ENCODE peak calls at places on chromosomes 12 and 14, in eight cellular contexts. P is HT-29, Y is HEK293T, O is upper lobe of right lung, V is kidney epithelial cell, B is NCI-H345, K is NAMALWA, C is T follicular helper cell. L is an unnamed sample.

GRCh38 chr14:76919811-76920571 is 93.8 kb downstream of the LRRC74A start:
- DNase-seq in P (peak), Y (no peak), O (no peak), V (peak), B (peak), K (peak), C (no peak), L (peak)

GRCh38 chr14:74566174-74567125 is 45.6 kb downstream of the LTBP2 start:
- DNase-seq in P (no peak), Y (no peak), O (no peak), V (no peak), B (no peak), K (no peak), C (no peak), L (no peak)

GRCh38 chr14:74663884-74664283 is 49.0 kb downstream of the AREL1 start:
- DNase-seq in P (no peak), Y (no peak), O (no peak), V (no peak), B (no peak), K (no peak), C (no peak), L (no peak)

GRCh38 chr12:79255326-79255725 is 390.8 kb downstream of the SYT1 start:
- DNase-seq in P (no peak), Y (no peak), O (no peak), V (no peak), B (no peak), K (no peak), C (no peak), L (no peak)

GRCh38 chr12:120534703-120535655 is 823 bp downstream of the RNF10 start:
- DNase-seq in P (peak), Y (peak), O (peak), V (peak), B (peak), K (peak), C (peak), L (peak)

GRCh38 chr12:93025145-93026103 is 96.3 kb upstream of the EEA1 start:
- DNase-seq in P (peak), Y (peak), O (no peak), V (peak), B (peak), K (peak), C (no peak), L (peak)

GRCh38 chr14:34610101-34610500 is 19.8 kb downstream of the SNX6 start:
- DNase-seq in P (no peak), Y (no peak), O (no peak), V (no peak), B (no peak), K (no peak), C (no peak), L (no peak)

GRCh38 chr12:22406622-22407021 is 72.1 kb upstream of the ST8SIA1 start:
- DNase-seq in P (no peak), Y (no peak), O (no peak), V (no peak), B (no peak), K (no peak), C (no peak), L (no peak)

GRCh38 chr12:53972722-53973092 is 219 bp upstream of the HOXC11 start:
- DNase-seq in P (no peak), Y (no peak), O (no peak), V (no peak), B (no peak), K (no peak), C (no peak), L (no peak)

GRCh38 chr12:11705010-11705409 is 55.5 kb downstream of the ETV6 start:
- DNase-seq in P (no peak), Y (no peak), O (no peak), V (peak), B (no peak), K (no peak), C (no peak), L (no peak)

GRCh38 chr12:24852420-24852819 is 96.5 kb downstream of the BCAT1 start:
- DNase-seq in P (peak), Y (no peak), O (no peak), V (no peak), B (no peak), K (no peak), C (no peak), L (peak)

GRCh38 chr12:94326727-94327126 is 132.9 kb downstream of the CEP83 start:
- DNase-seq in P (no peak), Y (no peak), O (no peak), V (peak), B (no peak), K (no peak), C (no peak), L (no peak)

GRCh38 chr12:49944718-49945117 is 5.8 kb upstream of the AQP2 start:
- DNase-seq in P (no peak), Y (no peak), O (peak), V (no peak), B (no peak), K (no peak), C (no peak), L (no peak)

GRCh38 chr14:64387232-64387737 is 868 bp upstream of the MTHFD1 start:
- DNase-seq in P (peak), Y (peak), O (no peak), V (no peak), B (peak), K (no peak), C (no peak), L (peak)

GRCh38 chr14:63939006-63939270 is 86.1 kb downstream of the SYNE2 start:
- DNase-seq in P (no peak), Y (no peak), O (no peak), V (no peak), B (no peak), K (no peak), C (no peak), L (no peak)

GRCh38 chr12:105477873-105478272 is 147.4 kb downstream of the C12orf75 start:
- DNase-seq in P (no peak), Y (no peak), O (no peak), V (no peak), B (peak), K (no peak), C (no peak), L (no peak)

GRCh38 chr12:101680647-101681046 is 16.8 kb upstream of the CHPT1 start:
- DNase-seq in P (no peak), Y (no peak), O (no peak), V (no peak), B (no peak), K (no peak), C (no peak), L (no peak)

GRCh38 chr12:78540621-78541336 is 323.8 kb upstream of the SYT1 start:
- DNase-seq in P (no peak), Y (no peak), O (no peak), V (no peak), B (no peak), K (no peak), C (no peak), L (no peak)

GRCh38 chr14:26598672-26599131 is 869 bp upstream of the NOVA1 start:
- DNase-seq in P (no peak), Y (peak), O (no peak), V (no peak), B (no peak), K (no peak), C (no peak), L (peak)

GRCh38 chr14:93527076-93527692 is 96.4 kb downstream of the UNC79 start:
- DNase-seq in P (no peak), Y (no peak), O (no peak), V (no peak), B (no peak), K (no peak), C (no peak), L (no peak)

GRCh38 chr12:89481218-89481914 is 43.2 kb downstream of the GALNT4 start:
- DNase-seq in P (no peak), Y (no peak), O (no peak), V (no peak), B (no peak), K (no peak), C (no peak), L (no peak)